ENCODE peak calls at places on chromosomes 4 and X, in six cellular contexts. H, L, U, J, O and X are unnamed samples.
A peak's percentile ranks its signal among the peaks of the same experiment; 100 is the strongest.

GRCh38 chr4:174080361-174080760 is 203.1 kb downstream of the FBXO8 start:
- DNase-seq in O (no peak), U (no peak), H (no peak), J (no peak), L (no peak), X (no peak)

GRCh38 chr4:154329268-154329858 is 162.2 kb downstream of the DCHS2 start:
- DNase-seq in O (peak; percentile 45), L (peak; percentile 40), U (no peak), J (no peak), H (peak; percentile 10), X (no peak)

GRCh38 chrX:139049455-139049854 is 337.9 kb upstream of the FGF13 start:
- DNase-seq in J (no peak), O (no peak), H (peak; percentile 63), L (no peak), U (no peak), X (no peak)

GRCh38 chr4:109691411-109691920 is 11.8 kb downstream of the CASP6 start:
- DNase-seq in O (no peak), H (no peak), L (no peak), U (no peak), J (no peak), X (no peak)

GRCh38 chr4:107978716-107979451 is 10.8 kb upstream of the HADH start:
- DNase-seq in J (no peak), O (no peak), U (no peak), H (no peak), L (no peak), X (no peak)

GRCh38 chrX:100410901-100411801 is 1.1 kb upstream of the PCDH19 start:
- DNase-seq in U (peak; percentile 7), L (peak; percentile 47), J (peak; percentile 35), H (no peak), O (no peak), X (no peak)

GRCh38 chr4:34091451-34091850 is 2152.9 kb downstream of the ARAP2 start:
- DNase-seq in U (no peak), L (no peak), H (no peak), O (peak; percentile 31), J (no peak), X (no peak)

GRCh38 chr4:122652379-122652778 is 31.5 kb upstream of the IL21 start:
- DNase-seq in U (peak; percentile 63), L (peak; percentile 13), O (peak; percentile 67), H (peak; percentile 51), J (no peak), X (peak; percentile 32)

GRCh38 chrX:150223176-150224015 is 139.7 kb upstream of the MAMLD1 start:
- DNase-seq in U (no peak), J (no peak), O (no peak), L (no peak), H (no peak), X (no peak)

GRCh38 chrX:70769659-70770232 is 138.8 kb downstream of the TEX11 start:
- DNase-seq in L (no peak), J (no peak), U (peak; percentile 3), O (peak; percentile 17), H (no peak), X (no peak)

GRCh38 chr4:22385615-22386014 is 130.3 kb downstream of the ADGRA3 start:
- DNase-seq in J (no peak), L (no peak), H (peak; percentile 70), O (no peak), U (peak; percentile 54), X (no peak)

GRCh38 chrX:15977644-15978043 is 123.0 kb upstream of the AP1S2 start:
- DNase-seq in J (no peak), U (no peak), H (no peak), O (no peak), L (no peak), X (no peak)

GRCh38 chrX:15971696-15972095 is 117.1 kb upstream of the AP1S2 start:
- DNase-seq in O (no peak), J (no peak), L (no peak), U (no peak), H (no peak), X (no peak)

GRCh38 chrX:15973299-15973698 is 118.7 kb upstream of the AP1S2 start:
- DNase-seq in H (peak; percentile 4), O (peak; percentile 62), U (peak; percentile 36), L (peak; percentile 63), J (peak; percentile 78), X (peak; percentile 20)

DNA sequence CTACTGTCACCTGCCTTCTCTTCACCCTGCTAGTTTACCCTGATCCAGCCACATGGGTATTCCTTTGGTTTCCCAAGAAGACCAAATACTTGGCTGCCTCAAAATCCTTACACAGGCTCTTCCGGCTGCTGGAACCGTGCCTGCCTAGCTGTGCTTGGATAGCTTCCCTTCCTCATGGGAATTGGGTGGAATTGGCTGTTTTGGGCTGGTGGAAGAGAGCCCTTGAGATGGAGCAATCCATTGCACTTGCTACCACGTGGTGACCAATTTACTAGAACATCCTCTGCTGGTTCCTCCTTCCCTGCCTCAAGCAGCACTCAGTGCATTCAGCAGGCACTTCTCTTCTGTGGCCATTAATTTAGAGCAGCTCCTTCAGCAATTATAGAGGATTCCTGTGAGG is 119.3 kb upstream of the AP1S2 start:
- DNase-seq in H (no peak), U (no peak), L (no peak), O (no peak), J (no peak), X (no peak)
- H3K9ac ChIP-seq in H (no peak overlapping the region), U (no peak overlapping the region), L (no peak overlapping the region), O (no peak overlapping the region), J (no peak overlapping the region), X (no peak overlapping the region)

GRCh38 chrX:121333942-121334341 is 286.5 kb downstream of the GLUD2 start:
- DNase-seq in O (peak; percentile 23), J (no peak), L (peak; percentile 3), U (no peak), H (no peak), X (no peak)
- TF ChIP-seq CTCF in O (peak; percentile 23), J (peak; percentile 55), L (peak; percentile 47), U (no peak), H (no peak), X (no peak)

GRCh38 chrX:30791296-30792278 is 97.5 kb downstream of the TAB3 start:
- DNase-seq in U (no peak), L (no peak), J (no peak), O (no peak), H (no peak), X (no peak)
- H3K9me3 ChIP-seq in U (no peaks in the 10 kb centered on the region), L (no peaks in the 10 kb centered on the region), J (peaks cover 4% of the 10 kb centered on the region), O (no peaks in the 10 kb centered on the region), H (no peaks in the 10 kb centered on the region), X (no peaks in the 10 kb centered on the region)

DNA sequence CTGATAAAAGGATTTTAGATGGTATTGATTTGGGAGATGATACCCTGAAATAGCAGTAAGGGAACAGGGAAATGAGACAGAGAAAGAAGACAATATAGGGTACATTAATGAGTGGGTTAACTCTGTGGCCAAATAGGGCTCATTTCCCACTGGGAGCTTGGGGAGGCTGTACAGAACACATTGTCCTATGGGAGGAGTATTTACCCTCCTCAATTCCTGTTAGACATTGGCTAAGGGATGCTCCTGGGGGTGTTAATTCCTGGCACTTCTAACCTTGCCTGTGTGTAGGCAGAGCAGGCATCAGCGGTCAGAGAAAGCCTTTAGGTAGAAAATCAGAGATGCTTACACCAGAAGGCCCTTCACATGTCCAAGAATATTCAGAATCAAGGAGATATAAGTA is 49.0 kb downstream of the ARHGEF38 start:
- DNase-seq in U (no peak), O (no peak), H (no peak), J (no peak), L (no peak), X (no peak)
- H3K9ac ChIP-seq in U (no peak overlapping the region), O (no peak overlapping the region), H (no peak overlapping the region), J (no peak overlapping the region), L (no peak overlapping the region), X (no peak overlapping the region)

DNA sequence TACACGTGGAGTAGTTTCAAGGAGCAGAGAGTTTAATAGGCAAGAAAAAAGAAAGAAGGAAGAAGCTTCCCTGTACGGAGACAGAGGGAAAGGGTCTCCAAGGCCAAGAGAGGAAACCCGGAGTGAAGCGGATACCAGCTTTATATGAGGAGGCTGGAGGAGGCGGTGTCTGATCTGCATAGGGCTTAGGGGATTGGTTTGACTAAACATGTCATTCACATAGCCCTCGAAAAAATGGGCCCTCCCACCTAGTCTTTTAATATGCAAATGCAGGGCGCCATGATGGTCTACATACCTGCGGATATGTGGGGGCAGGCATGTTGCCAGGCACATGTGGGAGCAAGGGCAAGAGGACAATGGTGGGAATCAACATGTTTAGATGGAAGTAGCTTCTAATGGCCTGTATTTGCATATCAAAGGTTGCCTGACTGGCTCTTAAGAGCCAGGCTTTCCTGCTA is 103.1 kb upstream of the UGT8 start:
- DNase-seq in U (no peak), O (no peak), J (peak; percentile 92), L (peak; percentile 31), H (no peak), X (no peak)
- TF ChIP-seq CTCF in U (no peak), O (no peak), J (no peak), L (no peak), H (no peak), X (no peak)

GRCh38 chr4:386708-387105 is 49.1 kb downstream of the ZNF141 start:
- DNase-seq in H (no peak), U (no peak), J (no peak), L (no peak), O (no peak), X (no peak)

GRCh38 chr4:385934-386707 is 48.5 kb downstream of the ZNF141 start:
- DNase-seq in H (no peak), L (no peak), O (no peak), J (no peak), U (no peak), X (no peak)

DNA sequence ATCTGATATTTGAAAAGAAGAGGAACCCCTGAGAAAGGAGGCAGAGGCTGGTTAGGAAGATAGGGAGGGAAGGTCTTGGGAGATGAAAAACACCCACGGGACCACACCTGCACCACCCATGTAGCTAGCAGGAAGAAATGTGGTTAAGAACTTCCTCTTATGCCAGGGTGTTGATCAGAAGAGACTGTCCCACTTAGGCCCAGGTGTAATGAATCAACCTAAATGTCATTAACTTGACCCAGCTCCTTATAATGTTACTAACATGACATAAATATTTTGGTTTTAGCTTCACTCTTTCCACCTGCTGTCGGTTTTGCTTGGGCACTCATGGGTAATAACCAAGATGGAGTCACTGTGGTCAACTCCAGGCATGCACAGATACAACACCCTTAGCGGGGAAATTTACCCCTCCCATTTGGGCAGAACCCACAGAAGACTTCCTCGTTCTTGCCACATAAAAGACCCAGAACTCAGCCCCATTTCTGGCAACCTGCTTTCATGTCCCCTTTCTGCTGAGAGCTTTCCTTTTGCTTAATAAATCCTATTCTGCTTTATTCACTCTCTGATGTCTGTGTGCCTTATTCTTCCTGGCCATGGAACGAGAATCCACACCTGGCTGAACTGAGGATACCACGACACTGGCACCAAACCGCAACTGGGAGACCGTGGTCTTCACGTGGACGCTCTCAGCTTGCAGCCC is 46.8 kb downstream of the ZNF141 start:
- DNase-seq in L (no peak), H (no peak), O (no peak), J (no peak), U (no peak), X (no peak)
- H3K9me3 ChIP-seq in L (peaks cover 6% of the 10 kb centered on the region), H (no peaks in the 10 kb centered on the region), O (no peaks in the 10 kb centered on the region), J (peaks cover 21% of the 10 kb centered on the region), U (peaks cover 6% of the 10 kb centered on the region), X (peaks cover 21% of the 10 kb centered on the region)

GRCh38 chr4:87034527-87034926 is 99.7 kb downstream of the AFF1 start:
- DNase-seq in L (no peak), U (no peak), H (no peak), O (no peak), J (no peak), X (no peak)

GRCh38 chr4:87033902-87034301 is 99.1 kb downstream of the AFF1 start:
- DNase-seq in H (no peak), O (no peak), J (peak; percentile 53), L (peak; percentile 67), U (peak; percentile 39), X (no peak)

GRCh38 chr4:87036713-87037112 is 101.9 kb downstream of the AFF1 start:
- DNase-seq in L (no peak), U (no peak), J (no peak), O (no peak), H (no peak), X (no peak)

GRCh38 chr4:87037921-87038320 is 103.1 kb downstream of the AFF1 start:
- DNase-seq in U (no peak), L (no peak), H (no peak), J (no peak), O (no peak), X (no peak)

GRCh38 chr4:87035881-87036509 is 101.2 kb downstream of the AFF1 start:
- DNase-seq in L (no peak), J (no peak), H (no peak), U (no peak), O (no peak), X (no peak)
- H3K9ac ChIP-seq in L (no peak overlapping the region), J (no peak overlapping the region), H (no peak overlapping the region), U (no peak overlapping the region), O (no peak overlapping the region), X (no peak overlapping the region)